ENCODE peak calls at places on chromosomes 16 and 17, in eight cellular contexts. D, S, V, H, E, W, M and J are unnamed samples.

GRCh38 chr16:3137267-3137666 is 2.4 kb downstream of the ZNF213 start:
- DNase-seq in D (no peak), W (no peak), E (no peak), S (no peak), V (no peak), H (no peak), M (no peak), J (no peak)

GRCh38 chr17:57534863-57535651 is 210.0 kb downstream of the CCDC182 start:
- DNase-seq in S (peak), V (no peak), E (no peak), W (no peak), H (peak), D (no peak), M (no peak), J (no peak)

GRCh38 chr17:27657620-27658019 is 26.6 kb downstream of the LGALS9 start:
- DNase-seq in E (no peak), V (no peak), D (no peak), W (no peak), H (no peak), S (no peak), M (no peak), J (no peak)

GRCh38 chr17:77429985-77430752 is 289.4 kb downstream of the SEC14L1 start:
- DNase-seq in V (peak), M (peak), H (peak), W (peak), E (peak), S (peak), D (peak), J (peak)

GRCh38 chr16:1657841-1658240 is 20.2 kb upstream of the JPT2 start:
- DNase-seq in D (no peak), S (no peak), M (no peak), H (no peak), W (no peak), V (no peak), E (no peak), J (no peak)

GRCh38 chr16:75260856-75261589 is 9.6 kb upstream of the BCAR1 start:
- DNase-seq in H (no peak), S (no peak), V (no peak), W (no peak), M (no peak), E (no peak), D (no peak), J (no peak)

GRCh38 chr17:37744961-37745800 is at the start of gene HNF1B:
- DNase-seq in S (peak), M (no peak), H (no peak), E (no peak), D (no peak), V (peak), W (no peak), J (no peak)

GRCh38 chr17:77253611-77254051 is 112.9 kb downstream of the SEC14L1 start:
- DNase-seq in W (no peak), M (no peak), E (no peak), H (no peak), V (no peak), S (no peak), D (no peak), J (no peak)

GRCh38 chr16:30186782-30187555 is 3.6 kb downstream of the CORO1A start:
- DNase-seq in V (peak), H (peak), D (peak), S (peak), E (no peak), M (peak), W (peak), J (peak)

GRCh38 chr17:8189041-8189710 is 804 bp downstream of the BORCS6 start:
- DNase-seq in M (no peak), E (no peak), V (peak), D (no peak), W (peak), H (no peak), S (peak), J (peak)

GRCh38 chr17:61386251-61386650 is 13.4 kb upstream of the TBX2 start:
- DNase-seq in V (no peak), H (no peak), S (no peak), W (no peak), D (no peak), M (no peak), E (no peak), J (no peak)